ENCODE peak calls at places on chromosomes 3 and 15, in six cellular contexts. M is EL, Q is anterior cingulate cortex, V is adrenal gland, J is mucosa of gallbladder, X is LoVo. A is an unnamed sample.

GRCh38 chr3:69108813-69109212 is 13.6 kb downstream of the LMOD3 start:
- DNase-seq in M (no peak), Q (no peak), V (no peak), J (no peak), X (no peak), A (no peak)

GRCh38 chr3:142931222-142931621 is 32.3 kb downstream of the PAQR9 start:
- DNase-seq in M (no peak), Q (no peak), V (no peak), J (no peak), X (no peak), A (peak)

GRCh38 chr3:159929181-159929893 is 59.3 kb upstream of the IL12A start:
- DNase-seq in M (peak), Q (no peak), V (no peak), J (no peak), X (peak), A (peak)

GRCh38 chr3:72255191-72255590 is 470.2 kb upstream of the PROK2 start:
- DNase-seq in M (no peak), Q (no peak), V (peak), J (no peak), X (no peak), A (no peak)

GRCh38 chr3:14166877-14167605 is 11.4 kb downstream of the XPC start:
- DNase-seq in M (peak), Q (no peak), V (no peak), J (no peak), X (no peak), A (no peak)

GRCh38 chr3:190696777-190697501 is 165.6 kb downstream of the GMNC start:
- DNase-seq in M (peak), Q (no peak), V (no peak), J (no peak), X (peak), A (peak)

GRCh38 chr3:179513867-179514266 is 48.9 kb upstream of the ACTL6A start:
- DNase-seq in M (no peak), Q (no peak), V (no peak), J (no peak), X (no peak), A (no peak)

GRCh38 chr3:104614564-104614963 is 752.1 kb upstream of the ALCAM start:
- DNase-seq in M (no peak), Q (no peak), V (no peak), J (no peak), X (no peak), A (no peak)

GRCh38 chr15:74134387-74135027 is 4.1 kb downstream of the ISLR2 start:
- DNase-seq in M (peak), Q (no peak), V (peak), J (peak), X (no peak), A (peak)

GRCh38 chr15:43911235-43911661 is 84.4 kb downstream of the WDR76 start:
- DNase-seq in M (peak), Q (peak), V (no peak), J (no peak), X (peak), A (no peak)

GRCh38 chr3:79200456-79200855 is 567.3 kb downstream of the ROBO1 start:
- DNase-seq in M (peak), Q (no peak), V (no peak), J (no peak), X (no peak), A (no peak)

GRCh38 chr15:78007965-78008886 is 69.3 kb downstream of the TBC1D2B start:
- DNase-seq in M (peak), Q (no peak), V (peak), J (peak), X (no peak), A (peak)

GRCh38 chr15:40266828-40267304 is 16.0 kb downstream of the ANKRD63 start:
- DNase-seq in M (peak), Q (no peak), V (peak), J (peak), X (peak), A (peak)

GRCh38 chr3:31981206-31982181 is at the start of the genes OSBPL10 and ZNF860:
- DNase-seq in M (peak), Q (peak), V (peak), J (peak), X (peak), A (peak)

GRCh38 chr3:69367586-69367985 is 18.3 kb downstream of the FRMD4B start:
- DNase-seq in M (no peak), Q (no peak), V (no peak), J (no peak), X (no peak), A (no peak)

GRCh38 chr15:77599899-77600298 is 32.8 kb downstream of the LINGO1 start:
- DNase-seq in M (peak), Q (peak), V (no peak), J (peak), X (peak), A (no peak)

GRCh38 chr3:85574306-85574705 is 615.5 kb downstream of the CADM2 start:
- DNase-seq in M (no peak), Q (no peak), V (no peak), J (no peak), X (no peak), A (no peak)

GRCh38 chr15:27165590-27165989 is 194.6 kb downstream of the GABRG3 start:
- DNase-seq in M (no peak), Q (no peak), V (no peak), J (no peak), X (no peak), A (no peak)

GRCh38 chr15:76418352-76419140 is 82.0 kb downstream of the ISL2 start:
- DNase-seq in M (no peak), Q (no peak), V (no peak), J (no peak), X (no peak), A (no peak)

GRCh38 chr3:134879991-134880390 is 84.9 kb downstream of the EPHB1 start:
- DNase-seq in M (no peak), Q (no peak), V (no peak), J (no peak), X (no peak), A (no peak)